ENCODE peak calls at places on chromosome 13, in five cellular contexts. R, S, P, Y and I are unnamed samples.
A peak's percentile ranks its signal among the peaks of the same experiment; 100 is the strongest.

GRCh38 chr13:31588923-31589322 is 150.4 kb upstream of the RXFP2 start:
- DNase-seq in Y (peak; percentile 22), S (no peak), P (no peak), R (no peak), I (no peak)

GRCh38 chr13:78610381-78610883 is 7.1 kb upstream of the POU4F1 start:
- DNase-seq in R (no peak), Y (no peak), S (no peak), P (peak; percentile 20), I (peak; percentile 6)

GRCh38 chr13:107124129-107124718 is 556.3 kb upstream of the ARGLU1 start:
- DNase-seq in S (no peak), Y (no peak), P (peak; percentile 45), R (no peak), I (no peak)

GRCh38 chr13:114099191-114099590 is 33.2 kb downstream of the RASA3 start:
- DNase-seq in Y (peak; percentile 47), S (peak; percentile 72), P (peak; percentile 73), R (peak; percentile 62), I (peak; percentile 70)

GRCh38 chr13:110266983-110267382 is 40.0 kb downstream of the COL4A1 start:
- DNase-seq in R (no peak), Y (no peak), S (peak; percentile 17), P (no peak), I (no peak)

GRCh38 chr13:20171364-20171763 is 10.5 kb upstream of the GJA3 start:
- DNase-seq in Y (no peak), R (no peak), S (no peak), P (peak; percentile 82), I (no peak)

GRCh38 chr13:43662976-43663375 is 123.8 kb downstream of the ENOX1 start:
- DNase-seq in S (no peak), Y (peak; percentile 27), R (no peak), P (no peak), I (no peak)

GRCh38 chr13:33015275-33015674 is 948 bp upstream of the KL start:
- DNase-seq in S (peak; percentile 44), P (no peak), Y (no peak), R (no peak), I (no peak)

GRCh38 chr13:78609464-78610205 is 6.3 kb upstream of the POU4F1 start:
- DNase-seq in R (peak; percentile 64), Y (no peak), S (no peak), P (no peak), I (no peak)

GRCh38 chr13:41544824-41545707 is 87.7 kb downstream of the RGCC start:
- DNase-seq in R (no peak), S (no peak), Y (peak; percentile 13), P (peak; percentile 78), I (no peak)

GRCh38 chr13:111604087-111604486 is 283.6 kb downstream of the TEX29 start:
- DNase-seq in P (no peak), Y (no peak), R (no peak), S (no peak), I (no peak)
- TF ChIP-seq CTCF in P (no peak), Y (no peak), R (no peak), S (no peak), I (no peak)

DNA sequence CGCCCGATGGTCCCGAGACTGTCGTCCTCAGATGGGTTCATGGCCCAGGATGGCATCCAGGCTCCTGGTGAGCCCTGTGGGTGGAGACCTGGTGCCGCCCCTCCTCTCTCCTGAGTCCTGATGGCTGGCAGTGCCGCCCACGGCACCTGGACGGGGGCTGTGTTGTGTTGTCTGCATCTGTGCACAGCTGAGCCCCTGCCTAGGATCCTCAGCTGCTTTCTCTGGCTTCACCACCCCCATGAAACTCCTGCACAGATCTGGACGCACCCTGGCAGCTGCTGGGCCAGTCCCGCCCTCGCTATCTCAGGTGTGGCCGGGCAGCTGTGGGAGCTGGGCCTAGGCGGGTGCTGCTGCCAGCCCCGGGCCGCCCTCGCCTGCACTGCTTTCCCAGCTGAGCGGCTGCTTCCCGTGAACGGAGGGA is 27.7 kb downstream of the MCF2L start:
- DNase-seq in P (no peak), Y (peak; percentile 80), R (peak; percentile 73), S (no peak), I (no peak)
- H3K27ac ChIP-seq in P (no peak overlapping the region), Y (peak overlapping the region; percentile 77), R (no peak overlapping the region), S (no peak overlapping the region), I (no peak overlapping the region)

GRCh38 chr13:40496035-40496810 is 170.2 kb downstream of the FOXO1 start:
- DNase-seq in S (no peak), P (no peak), R (no peak), Y (no peak), I (no peak)

GRCh38 chr13:40494513-40494912 is 171.9 kb downstream of the FOXO1 start:
- DNase-seq in R (no peak), P (no peak), Y (no peak), S (no peak), I (no peak)

GRCh38 chr13:40495620-40496001 is 170.8 kb downstream of the FOXO1 start:
- DNase-seq in S (no peak), R (no peak), P (peak; percentile 29), Y (no peak), I (no peak)

GRCh38 chr13:40492511-40492910 is 173.9 kb downstream of the FOXO1 start:
- DNase-seq in S (no peak), P (no peak), R (no peak), Y (no peak), I (no peak)

DNA sequence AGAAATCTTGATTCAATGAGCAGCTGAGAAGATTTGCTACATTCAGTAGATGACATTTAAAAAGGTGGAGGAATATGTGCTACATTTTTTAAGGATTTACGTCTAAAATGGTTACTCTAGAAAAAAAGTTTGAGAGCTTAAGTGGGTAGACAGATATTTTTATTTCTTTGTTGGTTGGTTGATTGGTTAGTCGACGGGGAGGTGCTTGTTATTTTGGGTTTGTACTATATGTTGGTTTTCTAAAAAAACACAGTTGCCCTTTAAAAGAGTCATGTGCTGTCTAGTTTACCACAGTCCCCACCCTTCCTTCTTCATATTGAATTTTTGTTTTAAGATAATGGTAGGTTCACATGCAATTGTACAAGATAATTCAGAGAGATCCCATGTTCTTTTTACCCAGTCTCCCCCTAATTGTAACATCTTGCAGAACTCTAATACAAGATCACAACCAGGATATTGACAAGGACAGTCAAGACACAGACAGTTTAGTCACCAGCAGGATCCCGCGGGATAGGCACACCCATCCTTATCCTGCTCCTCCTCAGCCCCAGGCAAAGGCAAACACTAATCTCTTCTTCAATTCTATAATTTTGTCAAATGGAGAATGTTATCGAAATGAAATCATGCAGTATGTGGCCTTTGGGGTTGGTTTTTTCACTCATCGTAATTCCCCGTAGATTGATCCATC is 171.4 kb downstream of the FOXO1 start:
- DNase-seq in S (no peak), P (peak; percentile 32), Y (no peak), R (no peak), I (no peak)
- H3K4me3 ChIP-seq in S (no peak overlapping the region), P (no peak overlapping the region), Y (no peak overlapping the region), R (no peak overlapping the region), I (no peak overlapping the region)

GRCh38 chr13:48741377-48741776 is 87.6 kb downstream of the CYSLTR2 start:
- DNase-seq in S (no peak), R (no peak), P (no peak), Y (no peak), I (no peak)

GRCh38 chr13:48738261-48738755 is 84.6 kb downstream of the CYSLTR2 start:
- DNase-seq in Y (no peak), S (no peak), R (no peak), P (no peak), I (no peak)

GRCh38 chr13:48739346-48740037 is 85.8 kb downstream of the CYSLTR2 start:
- DNase-seq in R (no peak), S (no peak), Y (no peak), P (no peak), I (no peak)

GRCh38 chr13:48733739-48734329 is 80.1 kb downstream of the CYSLTR2 start:
- DNase-seq in S (no peak), R (no peak), Y (no peak), P (no peak), I (no peak)

GRCh38 chr13:48737689-48738088 is 84.0 kb downstream of the CYSLTR2 start:
- DNase-seq in P (no peak), S (no peak), R (no peak), Y (no peak), I (no peak)
- TF ChIP-seq CTCF in P (no peak), S (no peak), R (no peak), Y (no peak), I (no peak)